ENCODE peak calls at places on chromosomes 3 and 15, in nine cellular contexts. X, E, B, A, M, D, J, P and H are unnamed samples.

GRCh38 chr3:129549006-129549800 is 6.2 kb downstream of the H1-8 start:
- DNase-seq in J (no peak), M (peak), B (peak), A (no peak), E (no peak), D (no peak), X (no peak), P (no peak), H (no peak)

GRCh38 chr3:187919990-187920389 is 174.7 kb upstream of the BCL6 start:
- DNase-seq in D (no peak), M (peak), A (no peak), B (no peak), P (no peak), X (no peak), J (no peak), E (no peak), H (no peak)

GRCh38 chr15:63436872-63437375 is 55.3 kb upstream of the CA12 start:
- DNase-seq in P (no peak), M (peak), A (peak), J (peak), D (peak), E (peak), X (peak), B (peak), H (peak)

GRCh38 chr3:43995078-43995928 is 246.4 kb upstream of the TOPAZ1 start:
- DNase-seq in A (no peak), P (no peak), J (no peak), B (peak), X (no peak), D (peak), E (no peak), M (no peak), H (peak)

GRCh38 chr15:61748529-61748928 is 311.7 kb downstream of the VPS13C start:
- DNase-seq in X (no peak), A (no peak), P (no peak), B (no peak), D (no peak), M (peak), J (no peak), E (no peak), H (no peak)

GRCh38 chr15:90531147-90531546 is 1.4 kb downstream of the CRTC3 start:
- DNase-seq in X (no peak), B (no peak), A (no peak), J (no peak), P (no peak), M (no peak), D (no peak), E (no peak), H (no peak)

GRCh38 chr3:78268716-78269668 is 1229.1 kb downstream of the ROBO2 start:
- DNase-seq in A (no peak), M (no peak), J (no peak), E (no peak), P (no peak), D (no peak), X (no peak), B (peak), H (peak)

GRCh38 chr3:186825294-186825821 is 17.2 kb upstream of the ADIPOQ start:
- DNase-seq in E (no peak), A (peak), J (no peak), D (no peak), M (peak), B (peak), X (no peak), P (no peak), H (peak)

GRCh38 chr3:131386429-131386926 is 4.9 kb downstream of the NUDT16 start:
- DNase-seq in D (no peak), B (no peak), A (no peak), M (no peak), J (no peak), X (no peak), E (peak), P (no peak), H (peak)

GRCh38 chr3:157423337-157423736 is 13.3 kb upstream of the PTX3 start:
- DNase-seq in J (no peak), E (no peak), B (peak), D (no peak), X (no peak), P (no peak), M (peak), A (no peak), H (no peak)

GRCh38 chr3:64121750-64122311 is 98.5 kb upstream of the PSMD6 start:
- DNase-seq in J (no peak), M (no peak), P (no peak), E (no peak), A (no peak), D (no peak), B (no peak), X (no peak), H (no peak)

GRCh38 chr3:152486364-152486763 is 217.6 kb downstream of the MBNL1 start:
- DNase-seq in J (no peak), E (no peak), X (no peak), D (no peak), P (no peak), A (no peak), M (no peak), B (no peak), H (no peak)

GRCh38 chr3:71673486-71673885 is 51.7 kb downstream of the EIF4E3 start:
- DNase-seq in J (no peak), D (no peak), P (no peak), E (no peak), B (peak), X (no peak), A (no peak), M (no peak), H (no peak)

GRCh38 chr15:65424683-65425082 is 1.9 kb upstream of the IGDCC4 start:
- DNase-seq in D (no peak), A (no peak), P (no peak), E (no peak), B (no peak), J (no peak), X (no peak), M (no peak), H (no peak)

GRCh38 chr15:49423021-49423420 is at the start of gene FGF7:
- DNase-seq in M (no peak), X (no peak), E (no peak), D (no peak), P (no peak), B (no peak), J (peak), A (no peak), H (no peak)

GRCh38 chr15:55915221-55915620 is 78.2 kb downstream of the NEDD4 start:
- DNase-seq in J (no peak), M (no peak), B (no peak), X (no peak), A (no peak), P (no peak), E (no peak), D (no peak), H (no peak)